ENCODE peak calls at places on chromosomes 4 and X, in eight cellular contexts. One of them, this sample, is unnamed.

GRCh38 chr4:149933883-149934282 is 118.2 kb upstream of the IQCM start:
- DNase-seq in MM.1S: no peak
- DNase-seq in osteocyte: no peak
- DNase-seq in cardiac muscle cell: peak; percentile 53
- DNase-seq in HL-60: no peak
- DNase-seq in lung: no peak
- DNase-seq in suprapubic skin: no peak
- DNase-seq in tibial nerve: no peak
- DNase-seq in this sample: no peak

GRCh38 chr4:166012129-166013078 is 139.4 kb downstream of the TLL1 start:
- DNase-seq in tibial nerve: no peak
- DNase-seq in lung: no peak
- DNase-seq in suprapubic skin: no peak
- DNase-seq in MM.1S: no peak
- DNase-seq in cardiac muscle cell: peak; percentile 3
- DNase-seq in osteocyte: no peak
- DNase-seq in HL-60: no peak
- DNase-seq in this sample: no peak

GRCh38 chrX:155966876-155967275 is 30.6 kb upstream of the IL9R start:
- DNase-seq in HL-60: peak; percentile 48
- DNase-seq in osteocyte: no peak
- DNase-seq in MM.1S: no peak
- DNase-seq in lung: no peak
- DNase-seq in cardiac muscle cell: no peak
- DNase-seq in tibial nerve: no peak
- DNase-seq in suprapubic skin: no peak
- DNase-seq in this sample: no peak

GRCh38 chrX:15916704-15917084 is 62.1 kb upstream of the AP1S2 start:
- DNase-seq in tibial nerve: no peak
- DNase-seq in osteocyte: no peak
- DNase-seq in lung: no peak
- DNase-seq in HL-60: no peak
- DNase-seq in cardiac muscle cell: no peak
- DNase-seq in suprapubic skin: no peak
- DNase-seq in MM.1S: no peak
- DNase-seq in this sample: no peak

GRCh38 chr4:184968784-184969201 is 49.5 kb upstream of the HELT start:
- DNase-seq in tibial nerve: no peak
- DNase-seq in HL-60: no peak
- DNase-seq in lung: peak; percentile 59
- DNase-seq in osteocyte: peak; percentile 76
- DNase-seq in MM.1S: no peak
- DNase-seq in suprapubic skin: no peak
- DNase-seq in cardiac muscle cell: no peak
- DNase-seq in this sample: no peak

GRCh38 chr4:5045099-5045498 is 6.2 kb upstream of the STK32B start:
- DNase-seq in HL-60: peak; percentile 68
- DNase-seq in cardiac muscle cell: peak; percentile 53
- DNase-seq in osteocyte: no peak
- DNase-seq in tibial nerve: peak; percentile 30
- DNase-seq in suprapubic skin: no peak
- DNase-seq in MM.1S: no peak
- DNase-seq in lung: no peak
- DNase-seq in this sample: peak; percentile 53

GRCh38 chr4:175054980-175055379 is 136.8 kb downstream of the ADAM29 start:
- DNase-seq in HL-60: no peak
- DNase-seq in tibial nerve: no peak
- DNase-seq in MM.1S: no peak
- DNase-seq in cardiac muscle cell: no peak
- DNase-seq in suprapubic skin: no peak
- DNase-seq in osteocyte: no peak
- DNase-seq in lung: no peak
- DNase-seq in this sample: no peak

GRCh38 chr4:189267312-189267965 is 673.2 kb upstream of the FRG1 start:
- DNase-seq in suprapubic skin: no peak
- DNase-seq in MM.1S: no peak
- DNase-seq in osteocyte: no peak
- DNase-seq in lung: no peak
- DNase-seq in HL-60: no peak
- DNase-seq in tibial nerve: no peak
- DNase-seq in cardiac muscle cell: no peak
- DNase-seq in this sample: no peak

GRCh38 chrX:96314974-96315373 is 369.7 kb upstream of the DIAPH2 start:
- DNase-seq in MM.1S: no peak
- DNase-seq in tibial nerve: no peak
- DNase-seq in osteocyte: no peak
- DNase-seq in HL-60: no peak
- DNase-seq in suprapubic skin: no peak
- DNase-seq in cardiac muscle cell: peak; percentile 0
- DNase-seq in lung: no peak
- DNase-seq in this sample: no peak

GRCh38 chr4:48483777-48484493 is 792 bp downstream of the SLC10A4 start:
- DNase-seq in osteocyte: no peak
- DNase-seq in MM.1S: no peak
- DNase-seq in lung: no peak
- DNase-seq in suprapubic skin: no peak
- DNase-seq in tibial nerve: no peak
- DNase-seq in HL-60: no peak
- DNase-seq in cardiac muscle cell: no peak
- DNase-seq in this sample: peak; percentile 45

GRCh38 chrX:15143050-15143824 is 126.6 kb downstream of the ASB9 start:
- DNase-seq in HL-60: peak; percentile 26
- DNase-seq in MM.1S: peak; percentile 35
- DNase-seq in tibial nerve: peak; percentile 56
- DNase-seq in lung: peak; percentile 36
- DNase-seq in suprapubic skin: no peak
- DNase-seq in osteocyte: no peak
- DNase-seq in cardiac muscle cell: peak; percentile 51
- DNase-seq in this sample: no peak

GRCh38 chr4:53015681-53016080 is 153.6 kb downstream of the RASL11B start:
- DNase-seq in cardiac muscle cell: peak; percentile 91
- DNase-seq in osteocyte: no peak
- DNase-seq in lung: no peak
- DNase-seq in MM.1S: no peak
- DNase-seq in HL-60: no peak
- DNase-seq in tibial nerve: peak; percentile 34
- DNase-seq in suprapubic skin: no peak
- DNase-seq in this sample: no peak

GRCh38 chr4:56323386-56323785 is 63.9 kb downstream of the AASDH start:
- DNase-seq in suprapubic skin: no peak
- DNase-seq in tibial nerve: no peak
- DNase-seq in cardiac muscle cell: no peak
- DNase-seq in HL-60: no peak
- DNase-seq in MM.1S: no peak
- DNase-seq in lung: no peak
- DNase-seq in osteocyte: peak; percentile 38
- DNase-seq in this sample: no peak

GRCh38 chr4:133320576-133321170 is 171.6 kb downstream of the PCDH10 start:
- DNase-seq in cardiac muscle cell: peak; percentile 56
- DNase-seq in tibial nerve: no peak
- DNase-seq in MM.1S: peak; percentile 43
- DNase-seq in HL-60: peak; percentile 4
- DNase-seq in lung: no peak
- DNase-seq in osteocyte: no peak
- DNase-seq in suprapubic skin: no peak
- DNase-seq in this sample: no peak

GRCh38 chrX:18929775-18930174 is 54.1 kb downstream of the PHKA2 start:
- DNase-seq in suprapubic skin: no peak
- DNase-seq in MM.1S: no peak
- DNase-seq in osteocyte: no peak
- DNase-seq in lung: no peak
- DNase-seq in cardiac muscle cell: no peak
- DNase-seq in tibial nerve: no peak
- DNase-seq in HL-60: no peak
- DNase-seq in this sample: no peak

GRCh38 chrX:103586314-103586646 is 965 bp downstream of the TCEAL4 start:
- DNase-seq in tibial nerve: no peak
- DNase-seq in cardiac muscle cell: peak; percentile 52
- DNase-seq in osteocyte: no peak
- DNase-seq in HL-60: no peak
- DNase-seq in MM.1S: no peak
- DNase-seq in suprapubic skin: no peak
- DNase-seq in lung: no peak
- DNase-seq in this sample: no peak

GRCh38 chrX:13261348-13261747 is 58.5 kb downstream of the ATXN3L start:
- DNase-seq in HL-60: no peak
- DNase-seq in cardiac muscle cell: no peak
- DNase-seq in MM.1S: no peak
- DNase-seq in suprapubic skin: no peak
- DNase-seq in tibial nerve: no peak
- DNase-seq in osteocyte: no peak
- DNase-seq in lung: no peak
- DNase-seq in this sample: no peak

GRCh38 chrX:23901065-23901464 is 6.7 kb downstream of the APOO start:
- DNase-seq in MM.1S: no peak
- DNase-seq in suprapubic skin: no peak
- DNase-seq in cardiac muscle cell: peak; percentile 68
- DNase-seq in tibial nerve: no peak
- DNase-seq in osteocyte: no peak
- DNase-seq in HL-60: peak; percentile 80
- DNase-seq in lung: no peak
- DNase-seq in this sample: peak; percentile 65

GRCh38 chrX:101460669-101461068 is 24.6 kb upstream of the ARMCX4 start:
- DNase-seq in cardiac muscle cell: no peak
- DNase-seq in HL-60: no peak
- DNase-seq in osteocyte: no peak
- DNase-seq in suprapubic skin: no peak
- DNase-seq in lung: no peak
- DNase-seq in MM.1S: no peak
- DNase-seq in tibial nerve: no peak
- DNase-seq in this sample: no peak
- TF ChIP-seq CTCF in cardiac muscle cell: no peak
- TF ChIP-seq CTCF in HL-60: no peak
- TF ChIP-seq CTCF in osteocyte: no peak
- TF ChIP-seq CTCF in suprapubic skin: no peak
- TF ChIP-seq CTCF in lung: no peak
- TF ChIP-seq CTCF in MM.1S: no peak
- TF ChIP-seq CTCF in tibial nerve: no peak
- TF ChIP-seq CTCF in this sample: no peak

DNA sequence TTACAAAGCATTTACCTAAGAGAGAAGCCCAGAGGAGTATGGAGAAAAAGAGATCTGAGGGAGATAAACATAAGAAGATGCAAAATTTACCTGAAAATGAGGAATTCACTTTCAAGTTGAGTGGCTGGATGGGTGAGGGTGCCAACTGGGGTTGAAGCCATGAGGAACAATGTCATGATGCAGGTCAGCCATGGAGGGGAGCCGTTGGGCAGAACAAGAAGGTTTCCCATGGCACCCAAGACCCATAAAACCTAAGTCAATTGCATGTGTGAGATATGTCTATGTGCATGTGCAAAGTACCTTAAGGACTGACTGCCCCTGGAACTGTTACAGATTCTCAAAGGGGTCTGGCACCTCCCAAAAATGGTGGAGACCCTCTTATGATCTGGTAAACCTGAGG is 46.6 kb upstream of the PRRG1 start:
- DNase-seq in MM.1S: no peak
- DNase-seq in cardiac muscle cell: peak; percentile 68
- DNase-seq in lung: no peak
- DNase-seq in suprapubic skin: no peak
- DNase-seq in HL-60: no peak
- DNase-seq in tibial nerve: peak; percentile 5
- DNase-seq in osteocyte: no peak
- DNase-seq in this sample: no peak
- TF ChIP-seq CTCF in MM.1S: no peak
- TF ChIP-seq CTCF in cardiac muscle cell: peak; percentile 45
- TF ChIP-seq CTCF in lung: peak; percentile 12
- TF ChIP-seq CTCF in suprapubic skin: no peak
- TF ChIP-seq CTCF in HL-60: no peak
- TF ChIP-seq CTCF in tibial nerve: peak; percentile 18
- TF ChIP-seq CTCF in osteocyte: peak; percentile 31
- TF ChIP-seq CTCF in this sample: no peak

GRCh38 chr4:71524746-71525145 is 185.9 kb downstream of the SLC4A4 start:
- DNase-seq in MM.1S: no peak
- DNase-seq in cardiac muscle cell: no peak
- DNase-seq in suprapubic skin: no peak
- DNase-seq in osteocyte: no peak
- DNase-seq in tibial nerve: no peak
- DNase-seq in HL-60: no peak
- DNase-seq in lung: no peak
- DNase-seq in this sample: no peak

GRCh38 chr4:71520850-71521249 is 182.0 kb downstream of the SLC4A4 start:
- DNase-seq in MM.1S: no peak
- DNase-seq in cardiac muscle cell: no peak
- DNase-seq in lung: no peak
- DNase-seq in HL-60: no peak
- DNase-seq in osteocyte: no peak
- DNase-seq in suprapubic skin: no peak
- DNase-seq in tibial nerve: no peak
- DNase-seq in this sample: no peak

GRCh38 chr4:71532407-71532806 is 193.6 kb downstream of the SLC4A4 start:
- DNase-seq in suprapubic skin: no peak
- DNase-seq in lung: no peak
- DNase-seq in HL-60: no peak
- DNase-seq in cardiac muscle cell: no peak
- DNase-seq in MM.1S: no peak
- DNase-seq in tibial nerve: no peak
- DNase-seq in osteocyte: no peak
- DNase-seq in this sample: no peak

DNA sequence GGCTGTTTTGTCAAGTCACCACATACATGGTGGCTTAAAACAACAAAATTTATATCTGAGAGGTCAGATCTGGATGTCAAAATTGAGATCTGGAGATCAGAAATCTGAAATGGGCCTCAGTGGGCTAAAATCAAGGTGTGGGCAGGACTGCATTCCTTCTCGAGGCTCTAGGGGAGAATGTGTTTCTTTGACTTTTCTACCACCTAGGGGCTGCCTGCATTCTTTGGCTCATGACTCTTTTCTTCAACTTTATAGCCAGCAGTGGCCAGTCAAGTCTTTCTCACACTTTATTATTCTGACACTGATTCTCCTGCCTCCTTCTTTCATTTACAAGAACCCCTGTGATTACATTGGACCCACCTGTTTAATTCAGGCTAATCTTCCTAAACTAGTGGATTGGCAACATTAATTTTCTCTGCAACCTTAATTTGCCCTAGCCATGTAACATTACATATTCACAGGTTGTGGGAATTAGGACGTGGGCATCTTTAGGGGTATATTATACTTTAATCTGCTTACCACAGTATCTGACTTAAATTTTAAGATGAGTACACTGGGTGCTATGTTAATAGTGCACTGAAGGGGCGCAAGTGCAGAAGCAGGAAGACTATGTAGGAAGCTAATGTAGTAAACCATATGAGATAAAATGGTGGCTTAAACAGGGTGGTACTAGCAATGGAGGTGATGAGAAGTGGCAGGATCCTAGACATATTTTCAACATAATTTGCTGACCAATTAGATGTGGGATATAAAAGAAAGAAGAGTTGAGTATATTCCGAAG is 188.0 kb downstream of the SLC4A4 start:
- DNase-seq in lung: no peak
- DNase-seq in HL-60: no peak
- DNase-seq in cardiac muscle cell: no peak
- DNase-seq in suprapubic skin: no peak
- DNase-seq in MM.1S: no peak
- DNase-seq in tibial nerve: no peak
- DNase-seq in osteocyte: no peak
- DNase-seq in this sample: no peak
- TF ChIP-seq CTCF in lung: no peak
- TF ChIP-seq CTCF in HL-60: no peak
- TF ChIP-seq CTCF in cardiac muscle cell: no peak
- TF ChIP-seq CTCF in suprapubic skin: no peak
- TF ChIP-seq CTCF in MM.1S: peak; percentile 14
- TF ChIP-seq CTCF in tibial nerve: no peak
- TF ChIP-seq CTCF in osteocyte: peak; percentile 18
- TF ChIP-seq CTCF in this sample: no peak

GRCh38 chrX:55342533-55343501 is 78.1 kb upstream of the PAGE3 start:
- DNase-seq in cardiac muscle cell: peak; percentile 18
- DNase-seq in HL-60: peak; percentile 13
- DNase-seq in lung: no peak
- DNase-seq in tibial nerve: peak; percentile 13
- DNase-seq in osteocyte: no peak
- DNase-seq in MM.1S: peak; percentile 55
- DNase-seq in suprapubic skin: no peak
- DNase-seq in this sample: no peak
- TF ChIP-seq CTCF in cardiac muscle cell: peak; percentile 48
- TF ChIP-seq CTCF in HL-60: peak; percentile 20
- TF ChIP-seq CTCF in lung: no peak
- TF ChIP-seq CTCF in tibial nerve: peak; percentile 31
- TF ChIP-seq CTCF in osteocyte: no peak
- TF ChIP-seq CTCF in MM.1S: peak; percentile 65
- TF ChIP-seq CTCF in suprapubic skin: peak; percentile 23
- TF ChIP-seq CTCF in this sample: no peak

This sample was measured in CD14-positive monocyte.